ENCODE peak calls at places on chromosomes 16 and 17, in six cellular contexts. I is breast epithelium, G is A549, J is esophagus squamous epithelium, L is K562, M is vagina. P is an unnamed sample.

GRCh38 chr16:80993293-80993691 is 13.4 kb downstream of the CMC2 start:
- DNase-seq in I (no peak), L (peak), J (no peak), G (peak), M (no peak), P (no peak)

GRCh38 chr17:14579716-14580115 is 278.8 kb downstream of the HS3ST3B1 start:
- DNase-seq in J (no peak), M (no peak), I (no peak), G (no peak), L (no peak), P (no peak)

GRCh38 chr16:72818286-72818845 is 229.6 kb downstream of the ZFHX3 start:
- DNase-seq in I (no peak), J (no peak), M (no peak), G (no peak), L (peak), P (no peak)

GRCh38 chr16:49639739-49640388 is 216.0 kb downstream of the ZNF423 start:
- DNase-seq in L (no peak), G (no peak), I (no peak), M (no peak), J (no peak), P (no peak)

GRCh38 chr17:76383645-76384221 is 676 bp upstream of the SPHK1 start:
- DNase-seq in L (peak), G (peak), J (no peak), M (no peak), I (peak), P (peak)

GRCh38 chr17:36142806-36143205 is 33.6 kb downstream of the TBC1D3B start:
- DNase-seq in G (no peak), I (no peak), J (no peak), L (no peak), M (no peak), P (no peak)

GRCh38 chr17:74569001-74569391 is 1.7 kb upstream of the CD300H start:
- DNase-seq in J (no peak), G (no peak), I (no peak), L (no peak), M (no peak), P (no peak)

GRCh38 chr16:10178079-10178478 is 4.1 kb downstream of the GRIN2A start:
- DNase-seq in J (no peak), M (no peak), I (no peak), L (peak), G (no peak), P (no peak)

GRCh38 chr17:40101367-40102210 is 1.2 kb upstream of the NR1D1 start:
- DNase-seq in G (no peak), I (no peak), M (no peak), J (no peak), L (no peak), P (no peak)

GRCh38 chr17:68060336-68060735 is 24.8 kb downstream of the KPNA2 start:
- DNase-seq in L (no peak), G (no peak), I (no peak), M (no peak), J (no peak), P (no peak)

GRCh38 chr17:44556854-44557606 is at the start of gene FZD2:
- DNase-seq in G (peak), L (peak), M (no peak), J (peak), I (peak), P (peak)

GRCh38 chr16:74309789-74310781 is 13.5 kb downstream of the PSMD7 start:
- DNase-seq in L (peak), I (no peak), M (no peak), J (no peak), G (peak), P (peak)

GRCh38 chr16:3389663-3390338 is 11.0 kb downstream of the ZSCAN32 start:
- DNase-seq in J (no peak), I (no peak), G (no peak), M (no peak), L (no peak), P (no peak)

GRCh38 chr17:17725853-17726720 is 44.8 kb downstream of the RAI1 start:
- DNase-seq in L (no peak), G (no peak), I (no peak), M (no peak), J (no peak), P (no peak)

GRCh38 chr17:57784226-57784895 is 39.3 kb upstream of the CCDC182 start:
- DNase-seq in G (no peak), J (no peak), L (no peak), M (no peak), I (no peak), P (no peak)

GRCh38 chr17:15944720-15945492 is at the start of gene ADORA2B:
- DNase-seq in J (no peak), L (peak), M (no peak), G (peak), I (no peak), P (no peak)

GRCh38 chr17:61458000-61458399 is 5.8 kb downstream of the TBX4 start:
- DNase-seq in I (no peak), J (no peak), G (no peak), M (no peak), L (no peak), P (no peak)

GRCh38 chr16:57906385-57907316 is 64.3 kb downstream of the CNGB1 start:
- DNase-seq in L (peak), M (no peak), J (no peak), I (no peak), G (no peak), P (no peak)

GRCh38 chr16:73792199-73793108 is 504.2 kb upstream of the PSMD7 start:
- DNase-seq in G (no peak), L (no peak), J (no peak), I (no peak), M (no peak), P (no peak)

GRCh38 chr17:81301195-81302144 is 6.4 kb upstream of the SLC38A10 start:
- DNase-seq in I (no peak), L (no peak), J (no peak), G (no peak), M (no peak), P (no peak)

GRCh38 chr17:63436523-63437110 is 9.5 kb downstream of the CYB561 start:
- DNase-seq in L (peak), J (no peak), I (no peak), M (no peak), G (peak), P (no peak)

GRCh38 chr16:86880316-86881117 is 302.2 kb downstream of the FOXL1 start:
- DNase-seq in G (no peak), L (no peak), J (no peak), M (no peak), I (no peak), P (no peak)

GRCh38 chr17:511001-511690 is 158.5 kb upstream of the RPH3AL start:
- DNase-seq in I (no peak), J (no peak), G (no peak), M (no peak), L (no peak), P (peak)

GRCh38 chr17:3777366-3777765 is 23.6 kb downstream of the ITGAE start:
- DNase-seq in I (no peak), J (no peak), M (no peak), L (no peak), G (no peak), P (no peak)

GRCh38 chr17:30477758-30478115 is 529 bp downstream of the GOSR1 start:
- DNase-seq in I (no peak), G (peak), L (no peak), M (no peak), J (no peak), P (no peak)

GRCh38 chr16:89701425-89702406 is at the start of gene SPATA2L:
- DNase-seq in M (no peak), I (peak), J (peak), L (peak), G (peak), P (peak)

GRCh38 chr17:62781356-62781755 is 26.8 kb downstream of the MARCHF10 start:
- DNase-seq in J (no peak), I (no peak), M (no peak), L (no peak), G (no peak), P (no peak)

GRCh38 chr17:43983515-43984411 is 20.7 kb upstream of the NAGS start:
- DNase-seq in J (no peak), M (no peak), G (peak), L (peak), I (no peak), P (no peak)

GRCh38 chr17:76255801-76256429 is 9.2 kb upstream of the UBALD2 start:
- DNase-seq in I (no peak), M (no peak), G (no peak), J (no peak), L (no peak), P (no peak)

GRCh38 chr16:9422769-9423513 is 331.5 kb downstream of the HAPSTR1 start:
- DNase-seq in J (no peak), M (peak), I (no peak), G (no peak), L (no peak), P (no peak)

GRCh38 chr17:82973456-82974135 is 105.8 kb upstream of the METRNL start:
- DNase-seq in M (peak), G (no peak), I (no peak), L (no peak), J (no peak), P (no peak)

GRCh38 chr17:63698886-63699637 is 863 bp downstream of the LIMD2 start:
- DNase-seq in I (no peak), J (peak), G (no peak), L (no peak), M (no peak), P (no peak)

GRCh38 chr17:40560592-40561293 is 4.5 kb downstream of the CCR7 start:
- DNase-seq in J (no peak), G (no peak), M (no peak), L (peak), I (no peak), P (no peak)

DNA sequence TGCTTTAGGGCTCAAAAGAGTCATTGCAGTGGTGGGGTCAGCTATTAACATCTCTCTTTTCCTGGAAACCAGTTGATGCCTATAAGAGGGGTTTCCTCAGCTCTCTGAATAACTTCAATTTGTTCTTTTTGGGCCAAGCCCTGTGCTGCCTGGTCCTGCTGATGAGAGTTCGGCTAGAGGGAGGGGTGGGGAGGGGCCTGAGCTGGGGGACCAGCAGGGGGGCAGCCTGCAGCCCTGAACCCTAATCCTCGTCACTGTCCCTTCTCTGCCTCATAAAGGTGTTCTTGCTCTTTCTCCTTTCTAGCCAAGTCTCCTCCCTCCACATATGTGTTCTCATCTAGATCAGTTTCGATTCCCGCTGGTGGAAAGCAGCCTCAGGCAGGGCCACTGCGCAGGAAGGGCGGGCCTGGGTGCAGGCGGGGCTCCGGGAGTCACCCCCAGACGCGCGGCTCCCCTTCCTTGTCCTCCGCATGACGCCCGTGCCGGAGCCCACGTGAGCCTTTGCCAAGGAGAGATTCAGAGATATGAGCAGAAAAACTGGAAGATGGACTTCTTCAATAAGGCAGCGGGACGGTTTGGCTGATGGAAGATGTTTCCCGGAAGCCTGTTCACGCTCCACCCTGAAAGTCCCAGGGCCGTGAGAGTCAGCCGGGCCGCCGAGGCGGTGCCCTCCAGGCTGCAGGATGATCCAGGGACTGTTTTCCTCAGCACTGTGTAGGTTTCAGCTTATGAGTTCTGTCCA is 15.0 kb upstream of the RHOT1 start:
- DNase-seq in G (peak), I (peak), J (peak), L (peak), M (no peak), P (peak)
- TF ChIP-seq POLR2A in G (peak), I (no peak), J (peak), L (peak), M (no peak), P (peak)

DNA sequence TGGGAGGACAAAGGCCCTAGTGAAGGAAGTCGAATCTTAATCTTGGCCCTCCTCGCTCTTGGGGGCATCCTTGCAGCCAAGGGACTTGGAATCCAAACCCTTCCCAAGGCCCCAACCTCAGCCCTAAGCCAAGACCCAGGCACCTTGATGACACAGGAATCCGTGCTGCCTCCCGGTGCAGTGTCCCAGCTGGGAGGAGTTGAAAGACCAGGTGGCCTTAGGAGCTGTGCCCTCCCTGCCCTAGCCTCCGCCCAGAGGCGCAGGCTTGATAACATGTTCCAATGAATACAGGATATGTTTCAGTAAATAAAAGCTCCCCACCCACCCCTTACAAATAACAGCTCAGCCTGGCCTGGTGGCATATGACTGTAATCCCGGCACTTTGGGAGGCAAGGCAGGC is at the start of gene CHST5:
- DNase-seq in M (no peak), L (no peak), I (no peak), J (no peak), G (no peak), P (no peak)
- H3K4me3 ChIP-seq in M (no peak), L (no peak), I (no peak), J (no peak), G (no peak), P (no peak)

DNA sequence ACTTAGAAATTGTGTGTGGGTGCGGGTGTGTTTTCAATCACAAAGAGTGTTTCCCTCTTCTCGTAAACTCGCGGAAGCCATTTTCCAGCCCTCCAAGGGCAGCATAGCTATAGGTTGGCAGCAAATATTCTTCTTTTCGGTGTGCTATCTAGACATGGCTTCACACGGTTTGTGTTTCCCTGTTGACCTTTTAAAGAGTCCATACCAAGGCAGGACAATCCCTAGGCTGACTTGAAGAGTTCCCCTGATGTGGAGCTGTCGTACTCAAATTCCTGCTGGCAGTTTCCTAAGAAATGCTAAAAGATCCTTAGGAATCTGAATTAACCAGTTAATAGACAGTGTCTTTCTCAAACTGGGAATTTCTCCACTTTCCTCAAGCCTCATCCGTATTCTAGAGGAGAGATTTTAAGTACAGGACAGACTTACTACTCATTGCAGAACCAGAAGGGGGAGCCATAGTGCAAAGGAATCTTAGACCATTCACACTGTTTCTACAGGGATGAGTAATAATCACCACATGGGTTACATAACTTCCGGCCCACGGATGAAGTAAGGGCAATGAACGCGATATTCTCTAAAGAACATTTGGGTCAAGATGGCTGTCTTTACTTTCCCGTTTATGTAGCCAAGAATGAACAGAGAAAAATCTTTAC is 288.6 kb upstream of the ELAC2 start:
- DNase-seq in J (no peak), L (peak), I (no peak), G (peak), M (no peak), P (no peak)
- H3K27ac ChIP-seq in J (no peak), L (no peak), I (no peak), G (no peak), M (no peak), P (no peak)

GRCh38 chr17:48614904-48615211 is 234 bp downstream of the HOXB8 start:
- DNase-seq in I (no peak), L (no peak), J (no peak), M (no peak), G (peak), P (no peak)
- TF ChIP-seq POLR2A in I (no peak), L (no peak), J (no peak), M (no peak), G (no peak), P (no peak)

GRCh38 chr17:38572292-38572664 is 33.5 kb downstream of the SRCIN1 start:
- DNase-seq in J (no peak), I (no peak), L (no peak), G (no peak), M (no peak), P (no peak)

GRCh38 chr17:38569701-38570512 is 35.8 kb downstream of the SRCIN1 start:
- DNase-seq in L (no peak), I (no peak), M (no peak), G (no peak), J (no peak), P (no peak)

GRCh38 chr17:38574712-38575111 is 31.0 kb downstream of the SRCIN1 start:
- DNase-seq in I (no peak), G (no peak), M (no peak), L (no peak), J (no peak), P (no peak)

GRCh38 chr17:38571833-38572274 is 33.9 kb downstream of the SRCIN1 start:
- DNase-seq in I (no peak), J (no peak), M (no peak), L (peak), G (no peak), P (no peak)

GRCh38 chr17:38572665-38573365 is 32.9 kb downstream of the SRCIN1 start:
- DNase-seq in M (no peak), J (no peak), L (peak), I (no peak), G (peak), P (no peak)
- H3K4me3 ChIP-seq in M (peak), J (peak), L (no peak), I (peak), G (peak), P (no peak)

DNA sequence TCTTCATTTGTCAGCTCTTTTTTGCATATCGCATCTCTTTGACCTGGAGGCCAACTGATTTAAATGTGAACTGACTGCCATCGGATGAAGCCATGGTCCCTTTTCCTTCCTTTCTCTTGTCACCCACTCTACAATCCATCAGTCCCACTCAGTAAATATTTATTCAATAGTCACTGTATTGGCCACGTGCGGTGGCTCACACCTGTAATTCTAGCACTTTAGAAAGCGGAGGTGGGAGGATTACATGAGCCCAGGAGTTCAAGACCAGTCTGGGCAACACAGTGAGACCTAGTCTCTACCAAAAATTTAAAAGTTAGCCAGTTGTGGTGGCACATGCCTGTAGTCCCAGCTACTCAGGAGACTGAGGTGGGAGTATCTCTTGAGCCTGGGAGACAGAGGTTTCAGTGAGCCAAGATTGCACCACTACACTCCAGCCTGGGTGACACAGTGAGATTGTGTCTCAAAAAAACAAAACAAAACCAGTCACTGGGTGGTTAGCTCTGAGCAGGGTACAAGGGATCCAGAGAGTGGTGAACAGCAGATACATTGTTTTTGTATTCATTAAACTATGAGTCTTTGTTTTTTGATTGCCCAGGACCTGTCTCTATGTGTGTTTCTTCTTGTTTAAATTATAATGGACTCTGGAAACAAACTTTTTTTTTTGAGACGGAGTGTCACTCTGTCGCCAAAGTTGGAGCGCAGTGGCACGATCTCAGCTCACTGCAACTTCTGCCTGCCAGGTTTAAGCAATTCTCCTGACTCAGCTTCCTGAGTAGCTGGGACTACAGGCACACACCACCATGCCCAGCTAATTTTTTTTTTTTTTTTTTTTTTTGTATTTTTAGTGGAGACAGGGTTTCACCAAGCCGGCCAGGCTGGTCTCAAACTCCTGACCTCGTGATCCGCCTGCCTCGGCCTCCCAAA is 6.9 kb downstream of the PHAF1 start:
- DNase-seq in L (no peak), M (no peak), I (no peak), J (no peak), G (no peak), P (no peak)
- H3K27ac ChIP-seq in L (no peak), M (no peak), I (no peak), J (no peak), G (no peak), P (no peak)

GRCh38 chr16:67150833-67151396 is at the start of gene B3GNT9:
- DNase-seq in M (no peak), I (peak), L (peak), J (no peak), G (peak), P (peak)
- TF ChIP-seq POLR2A in M (no peak), I (no peak), L (no peak), J (peak), G (peak), P (no peak)

P was measured in tibial nerve.